ENCODE peak calls at places on chromosomes 6 and 20, in ten cellular contexts. L, O, T, E, H, K, Y, F, A and W are unnamed samples.

GRCh38 chr6:47455533-47456209 is 21.9 kb upstream of the CD2AP start:
- DNase-seq in L (no peak), O (peak), T (no peak), E (no peak), H (no peak), K (no peak), Y (no peak), F (no peak), A (no peak), W (no peak)

GRCh38 chr6:116397960-116398359 is 27.2 kb downstream of the DSE start:
- DNase-seq in L (no peak), O (peak), T (no peak), E (no peak), H (peak), K (no peak), Y (no peak), F (no peak), A (no peak), W (no peak)

GRCh38 chr6:166307981-166308768 is at the start of gene PRR18:
- DNase-seq in L (no peak), O (no peak), T (peak), E (no peak), H (no peak), K (no peak), Y (no peak), F (peak), A (peak), W (no peak)

GRCh38 chr6:53635322-53635721 is 30.2 kb downstream of the KLHL31 start:
- DNase-seq in L (no peak), O (peak), T (no peak), E (no peak), H (peak), K (no peak), Y (no peak), F (no peak), A (no peak), W (no peak)

GRCh38 chr20:42281801-42282200 is 663.6 kb upstream of the CHD6 start:
- DNase-seq in L (no peak), O (no peak), T (no peak), E (no peak), H (no peak), K (no peak), Y (no peak), F (no peak), A (no peak), W (no peak)

GRCh38 chr20:4729265-4729664 is 7.6 kb downstream of the PRND start:
- DNase-seq in L (no peak), O (no peak), T (no peak), E (no peak), H (no peak), K (no peak), Y (no peak), F (no peak), A (no peak), W (no peak)

GRCh38 chr6:154157082-154157481 is 118.0 kb downstream of the OPRM1 start:
- DNase-seq in L (no peak), O (peak), T (no peak), E (peak), H (no peak), K (no peak), Y (no peak), F (no peak), A (no peak), W (no peak)

GRCh38 chr20:13567663-13568062 is 71.1 kb downstream of the TASP1 start:
- DNase-seq in L (no peak), O (no peak), T (peak), E (no peak), H (no peak), K (no peak), Y (no peak), F (no peak), A (no peak), W (no peak)

GRCh38 chr6:44508646-44509045 is 121.1 kb downstream of the CDC5L start:
- DNase-seq in L (no peak), O (peak), T (no peak), E (no peak), H (peak), K (no peak), Y (no peak), F (no peak), A (no peak), W (no peak)

GRCh38 chr6:69416739-69417138 is 380.1 kb downstream of the LMBRD1 start:
- DNase-seq in L (no peak), O (peak), T (no peak), E (no peak), H (peak), K (no peak), Y (no peak), F (peak), A (no peak), W (no peak)

GRCh38 chr20:58102252-58102651 is 126.2 kb downstream of the ANKRD60 start:
- DNase-seq in L (no peak), O (peak), T (no peak), E (no peak), H (peak), K (no peak), Y (no peak), F (no peak), A (no peak), W (no peak)

GRCh38 chr6:21494505-21494904 is 99.0 kb upstream of the SOX4 start:
- DNase-seq in L (no peak), O (no peak), T (no peak), E (no peak), H (no peak), K (no peak), Y (no peak), F (no peak), A (no peak), W (no peak)

GRCh38 chr6:124795879-124796838 is 166.1 kb upstream of the RNF217 start:
- DNase-seq in L (no peak), O (peak), T (peak), E (no peak), H (peak), K (peak), Y (no peak), F (peak), A (peak), W (no peak)